ENCODE peak calls at places on chromosomes 6 and 20, in four cellular contexts. Y is GM12878, A is A549, F is K562. U is an unnamed sample.
A peak's percentile ranks its signal among the peaks of the same experiment; 100 is the strongest.

GRCh38 chr6:149445095-149445466 is 39.7 kb downstream of the ZC3H12D start:
- DNase-seq in Y (no peak), A (no peak), F (no peak), U (no peak)

GRCh38 chr20:58310291-58310782 is 822 bp downstream of the RAB22A start:
- DNase-seq in Y (no peak), A (peak; percentile 10), F (no peak), U (peak; percentile 57)

GRCh38 chr6:131379951-131380350 is 193.1 kb upstream of the ARG1 start:
- DNase-seq in Y (no peak), A (no peak), F (no peak), U (no peak)

GRCh38 chr20:62320581-62321354 is 18.0 kb downstream of the ADRM1 start:
- DNase-seq in Y (no peak), A (peak; percentile 37), F (peak; percentile 87), U (no peak)

GRCh38 chr20:49945306-49945700 is 9.1 kb downstream of the RNF114 start:
- DNase-seq in Y (no peak), A (no peak), F (no peak), U (no peak)

GRCh38 chr20:18326990-18327389 is 38.7 kb downstream of the ZNF133 start:
- DNase-seq in Y (no peak), A (no peak), F (no peak), U (no peak)

GRCh38 chr6:105839266-105839665 is 246.9 kb upstream of the PRDM1 start:
- DNase-seq in Y (no peak), A (no peak), F (no peak), U (no peak)

GRCh38 chr20:951384-952169 is 35.4 kb upstream of the ANGPT4 start:
- DNase-seq in Y (no peak), A (no peak), F (no peak), U (no peak)

GRCh38 chr6:157070403-157071107 is 252.8 kb downstream of the TMEM242 start:
- DNase-seq in Y (no peak), A (no peak), F (no peak), U (no peak)

GRCh38 chr20:1434571-1435336 is 31.9 kb downstream of the NSFL1C start:
- DNase-seq in Y (peak; percentile 78), A (no peak), F (no peak), U (no peak)

GRCh38 chr20:49591217-49591865 is 23.4 kb upstream of the PTGIS start:
- DNase-seq in Y (no peak), A (no peak), F (no peak), U (no peak)

GRCh38 chr6:89037156-89037900 is 43.2 kb upstream of the PNRC1 start:
- DNase-seq in Y (no peak), A (no peak), F (no peak), U (no peak)

GRCh38 chr6:36360241-36361054 is 23.8 kb upstream of the BNIP5 start:
- DNase-seq in Y (no peak), A (peak; percentile 68), F (peak; percentile 86), U (peak; percentile 82)

GRCh38 chr6:136236491-136237293 is 13.4 kb downstream of the MTFR2 start:
- DNase-seq in Y (no peak), A (no peak), F (peak; percentile 67), U (no peak)

GRCh38 chr6:16136536-16137450 is 7.9 kb downstream of the MYLIP start:
- DNase-seq in Y (no peak), A (no peak), F (no peak), U (no peak)

GRCh38 chr20:48192109-48192508 is 406.8 kb upstream of the SULF2 start:
- DNase-seq in Y (no peak), A (no peak), F (peak; percentile 27), U (no peak)

GRCh38 chr20:53683506-53683905 is 89.9 kb upstream of the ZNF217 start:
- DNase-seq in Y (no peak), A (no peak), F (no peak), U (no peak)

GRCh38 chr20:40945754-40946451 is 82.7 kb upstream of the TOP1 start:
- DNase-seq in Y (no peak), A (peak; percentile 40), F (no peak), U (peak; percentile 72)

GRCh38 chr6:27650620-27651370 is 177.9 kb upstream of the ZNF184 start:
- DNase-seq in Y (no peak), A (no peak), F (peak; percentile 76), U (peak; percentile 81)

GRCh38 chr20:32440758-32441078 is 82.6 kb downstream of the ASXL1 start:
- DNase-seq in Y (no peak), A (no peak), F (no peak), U (no peak)

GRCh38 chr20:40980106-40980827 is 48.4 kb upstream of the TOP1 start:
- DNase-seq in Y (peak; percentile 83), A (no peak), F (no peak), U (no peak)

GRCh38 chr20:50237349-50237748 is 46.7 kb downstream of the CEBPB start:
- DNase-seq in Y (no peak), A (no peak), F (no peak), U (peak; percentile 75)

GRCh38 chr20:49603209-49603627 is 35.3 kb upstream of the PTGIS start:
- DNase-seq in Y (no peak), A (no peak), F (no peak), U (peak; percentile 84)

GRCh38 chr6:167532410-167533294 is 207.8 kb downstream of the TTLL2 start:
- DNase-seq in Y (no peak), A (no peak), F (no peak), U (no peak)

GRCh38 chr6:1837868-1838267 is 228.2 kb downstream of the FOXC1 start:
- DNase-seq in Y (no peak), A (no peak), F (no peak), U (no peak)

GRCh38 chr6:161663682-161664081 is 389.8 kb upstream of the AGPAT4 start:
- DNase-seq in Y (no peak), A (no peak), F (peak; percentile 27), U (no peak)

GRCh38 chr6:143773503-143773902 is 69.6 kb upstream of the LTV1 start:
- DNase-seq in Y (no peak), A (no peak), F (no peak), U (no peak)

GRCh38 chr6:13697857-13698256 is 13.8 kb downstream of the RANBP9 start:
- DNase-seq in Y (no peak), A (no peak), F (no peak), U (no peak)

GRCh38 chr6:168083142-168083885 is 4.3 kb upstream of the FRMD1 start:
- DNase-seq in Y (no peak), A (no peak), F (no peak), U (no peak)

GRCh38 chr20:31569163-31570020 is 35.7 kb upstream of the ID1 start:
- DNase-seq in Y (no peak), A (no peak), F (peak; percentile 65), U (peak; percentile 72)

GRCh38 chr20:9300534-9300933 is 213.9 kb upstream of the LAMP5 start:
- DNase-seq in Y (no peak), A (no peak), F (no peak), U (peak; percentile 16)

GRCh38 chr6:41066867-41067304 is 5.3 kb downstream of the OARD1 start:
- DNase-seq in Y (peak; percentile 26), A (peak; percentile 10), F (peak; percentile 54), U (peak; percentile 88)

GRCh38 chr6:46175446-46175845 is 4.7 kb upstream of the ENPP5 start:
- DNase-seq in Y (peak; percentile 57), A (no peak), F (no peak), U (no peak)

GRCh38 chr20:60224914-60225313 is 266.7 kb downstream of the CDH26 start:
- DNase-seq in Y (no peak), A (peak; percentile 22), F (peak; percentile 56), U (peak; percentile 38)

DNA sequence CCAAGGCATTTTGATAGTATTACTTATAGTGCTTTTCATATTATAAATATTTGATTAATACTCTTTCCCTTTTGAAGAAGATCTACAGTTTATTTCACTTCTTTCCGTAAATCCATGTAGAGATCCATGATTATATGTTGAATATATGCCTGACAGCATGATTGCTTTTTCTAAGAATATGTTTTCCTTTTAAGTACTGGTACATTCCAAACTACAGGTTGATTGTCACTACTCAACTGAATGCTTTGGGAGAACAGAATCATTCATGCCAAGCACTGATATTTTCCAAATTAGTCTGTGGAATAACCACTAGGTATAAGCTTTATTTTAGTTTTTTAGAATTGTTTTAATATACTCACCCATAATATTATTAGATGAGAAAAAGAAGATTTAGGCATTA is 330.2 kb downstream of the BCKDHB start:
- DNase-seq in Y (no peak), A (no peak), F (no peak), U (no peak)
- TF ChIP-seq EP300 in Y (no peak), A (no peak), F (no peak), U (no peak)

GRCh38 chr20:64053841-64054661 is 4.6 kb upstream of the SOX18 start:
- DNase-seq in Y (no peak), A (peak; percentile 52), F (peak; percentile 64), U (peak; percentile 94)
- TF ChIP-seq POLR2AphosphoS2 in Y (no peak), A (no peak), F (no peak), U (no peak)

GRCh38 chr20:23870461-23870860 is 9.1 kb downstream of the CST5 start:
- DNase-seq in Y (no peak), A (no peak), F (no peak), U (no peak)

GRCh38 chr20:23875606-23876237 is 3.8 kb downstream of the CST5 start:
- DNase-seq in Y (no peak), A (no peak), F (no peak), U (no peak)

GRCh38 chr20:23869520-23869919 is 10.0 kb downstream of the CST5 start:
- DNase-seq in Y (no peak), A (no peak), F (no peak), U (no peak)

GRCh38 chr20:23874747-23875146 is 4.8 kb downstream of the CST5 start:
- DNase-seq in Y (no peak), A (no peak), F (no peak), U (no peak)

GRCh38 chr20:23873370-23874015 is 6.1 kb downstream of the CST5 start:
- DNase-seq in Y (no peak), A (no peak), F (no peak), U (no peak)
- TF ChIP-seq EP300 in Y (no peak), A (no peak), F (no peak), U (no peak)

DNA sequence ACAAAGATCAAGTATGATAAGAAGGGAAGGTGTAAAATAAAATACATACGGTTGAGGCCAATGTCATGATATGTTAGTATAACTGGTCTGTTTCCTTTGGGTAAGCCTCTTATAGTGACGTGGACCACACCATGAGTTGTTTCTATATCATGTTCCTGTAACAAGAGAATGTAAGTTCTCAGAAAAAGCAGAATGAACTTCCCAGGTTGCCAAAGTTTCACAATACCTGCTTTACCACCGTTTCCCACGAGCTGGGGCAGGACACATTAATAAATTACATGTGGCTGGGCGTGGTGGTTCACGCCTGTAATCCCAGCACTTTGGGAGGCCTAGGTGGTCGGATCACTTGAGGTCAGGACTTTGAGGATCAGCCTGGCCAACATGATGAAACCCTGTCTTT is 42.6 kb upstream of the SLA2 start:
- DNase-seq in Y (no peak), A (no peak), F (no peak), U (no peak)
- TF ChIP-seq POLR2AphosphoS2 in Y (no peak), A (no peak), F (no peak), U (no peak)

GRCh38 chr20:33791959-33792597 is 19.1 kb upstream of the CHMP4B start:
- DNase-seq in Y (no peak), A (peak; percentile 58), F (peak; percentile 76), U (peak; percentile 61)

GRCh38 chr20:33796907-33797544 is 14.1 kb upstream of the CHMP4B start:
- DNase-seq in Y (no peak), A (peak; percentile 41), F (no peak), U (peak; percentile 55)

GRCh38 chr20:33798444-33798843 is 12.7 kb upstream of the CHMP4B start:
- DNase-seq in Y (no peak), A (no peak), F (no peak), U (no peak)

GRCh38 chr20:33793011-33793931 is 17.9 kb upstream of the CHMP4B start:
- DNase-seq in Y (no peak), A (no peak), F (no peak), U (peak; percentile 40)

GRCh38 chr20:33796263-33796906 is 14.8 kb upstream of the CHMP4B start:
- DNase-seq in Y (no peak), A (no peak), F (no peak), U (no peak)
- TF ChIP-seq EP300 in Y (no peak), A (no peak), F (no peak), U (no peak)

U was measured in HepG2.